ENCODE peak calls at places on chromosomes 4 and X, in eight cellular contexts. One of them, this sample, is unnamed.

GRCh38 chr4:124278477-124278876 is 434.1 kb downstream of the ANKRD50 start:
- DNase-seq in iPS-NIHi11: no peak
- DNase-seq in CD4-positive, CD25-positive, alpha-beta regulatory T cell: no peak
- DNase-seq in heart right ventricle: no peak
- DNase-seq in NT2/D1: no peak
- DNase-seq in kidney: no peak
- DNase-seq in HuH-7.5: no peak
- DNase-seq in mesothelial cell of epicardium: no peak
- DNase-seq in this sample: no peak

GRCh38 chrX:41558531-41558930 is 111.4 kb downstream of the NYX start:
- DNase-seq in heart right ventricle: no peak
- DNase-seq in iPS-NIHi11: peak; percentile 5
- DNase-seq in CD4-positive, CD25-positive, alpha-beta regulatory T cell: peak; percentile 22
- DNase-seq in HuH-7.5: no peak
- DNase-seq in mesothelial cell of epicardium: no peak
- DNase-seq in kidney: no peak
- DNase-seq in NT2/D1: no peak
- DNase-seq in this sample: peak; percentile 18

GRCh38 chrX:134601240-134601639 is 57.0 kb downstream of the PLAC1 start:
- DNase-seq in NT2/D1: no peak
- DNase-seq in mesothelial cell of epicardium: no peak
- DNase-seq in kidney: no peak
- DNase-seq in CD4-positive, CD25-positive, alpha-beta regulatory T cell: no peak
- DNase-seq in HuH-7.5: no peak
- DNase-seq in iPS-NIHi11: no peak
- DNase-seq in heart right ventricle: no peak
- DNase-seq in this sample: no peak

GRCh38 chrX:118062048-118062789 is 54.4 kb downstream of the KLHL13 start:
- DNase-seq in mesothelial cell of epicardium: no peak
- DNase-seq in HuH-7.5: no peak
- DNase-seq in heart right ventricle: no peak
- DNase-seq in kidney: no peak
- DNase-seq in NT2/D1: no peak
- DNase-seq in iPS-NIHi11: no peak
- DNase-seq in CD4-positive, CD25-positive, alpha-beta regulatory T cell: no peak
- DNase-seq in this sample: no peak

GRCh38 chr4:118327554-118328241 is 25.1 kb downstream of the PRSS12 start:
- DNase-seq in heart right ventricle: no peak
- DNase-seq in mesothelial cell of epicardium: no peak
- DNase-seq in NT2/D1: no peak
- DNase-seq in iPS-NIHi11: no peak
- DNase-seq in kidney: no peak
- DNase-seq in HuH-7.5: no peak
- DNase-seq in CD4-positive, CD25-positive, alpha-beta regulatory T cell: no peak
- DNase-seq in this sample: no peak

GRCh38 chr4:108301583-108302256 is 133.0 kb upstream of the LEF1 start:
- DNase-seq in iPS-NIHi11: no peak
- DNase-seq in HuH-7.5: no peak
- DNase-seq in heart right ventricle: no peak
- DNase-seq in NT2/D1: no peak
- DNase-seq in kidney: no peak
- DNase-seq in mesothelial cell of epicardium: no peak
- DNase-seq in CD4-positive, CD25-positive, alpha-beta regulatory T cell: no peak
- DNase-seq in this sample: no peak

GRCh38 chr4:6943012-6943869 is 33.6 kb downstream of the TBC1D14 start:
- DNase-seq in heart right ventricle: no peak
- DNase-seq in mesothelial cell of epicardium: no peak
- DNase-seq in HuH-7.5: no peak
- DNase-seq in CD4-positive, CD25-positive, alpha-beta regulatory T cell: no peak
- DNase-seq in NT2/D1: no peak
- DNase-seq in kidney: peak; percentile 70
- DNase-seq in iPS-NIHi11: no peak
- DNase-seq in this sample: no peak

GRCh38 chrX:85561216-85561615 is 181.8 kb upstream of the POF1B start:
- DNase-seq in mesothelial cell of epicardium: no peak
- DNase-seq in CD4-positive, CD25-positive, alpha-beta regulatory T cell: no peak
- DNase-seq in iPS-NIHi11: no peak
- DNase-seq in heart right ventricle: no peak
- DNase-seq in NT2/D1: no peak
- DNase-seq in HuH-7.5: no peak
- DNase-seq in kidney: peak; percentile 26
- DNase-seq in this sample: no peak

GRCh38 chr4:2796261-2797187 is 3.6 kb downstream of the SH3BP2 start:
- DNase-seq in heart right ventricle: no peak
- DNase-seq in CD4-positive, CD25-positive, alpha-beta regulatory T cell: no peak
- DNase-seq in iPS-NIHi11: no peak
- DNase-seq in kidney: peak; percentile 97
- DNase-seq in NT2/D1: no peak
- DNase-seq in HuH-7.5: no peak
- DNase-seq in mesothelial cell of epicardium: no peak
- DNase-seq in this sample: no peak

GRCh38 chr4:86967061-86967460 is 32.2 kb downstream of the AFF1 start:
- DNase-seq in mesothelial cell of epicardium: no peak
- DNase-seq in iPS-NIHi11: no peak
- DNase-seq in HuH-7.5: no peak
- DNase-seq in CD4-positive, CD25-positive, alpha-beta regulatory T cell: no peak
- DNase-seq in NT2/D1: no peak
- DNase-seq in kidney: no peak
- DNase-seq in heart right ventricle: no peak
- DNase-seq in this sample: no peak

GRCh38 chr4:76485450-76485849 is 50.4 kb downstream of the SHROOM3 start:
- DNase-seq in CD4-positive, CD25-positive, alpha-beta regulatory T cell: no peak
- DNase-seq in HuH-7.5: no peak
- DNase-seq in heart right ventricle: no peak
- DNase-seq in NT2/D1: peak; percentile 33
- DNase-seq in iPS-NIHi11: peak; percentile 51
- DNase-seq in kidney: no peak
- DNase-seq in mesothelial cell of epicardium: no peak
- DNase-seq in this sample: no peak

GRCh38 chr4:123484291-123484926 is 87.8 kb downstream of the SPRY1 start:
- DNase-seq in iPS-NIHi11: no peak
- DNase-seq in CD4-positive, CD25-positive, alpha-beta regulatory T cell: no peak
- DNase-seq in heart right ventricle: no peak
- DNase-seq in HuH-7.5: no peak
- DNase-seq in mesothelial cell of epicardium: no peak
- DNase-seq in kidney: no peak
- DNase-seq in NT2/D1: no peak
- DNase-seq in this sample: no peak

GRCh38 chr4:128332086-128332485 is 44.5 kb upstream of the PGRMC2 start:
- DNase-seq in mesothelial cell of epicardium: no peak
- DNase-seq in CD4-positive, CD25-positive, alpha-beta regulatory T cell: no peak
- DNase-seq in heart right ventricle: no peak
- DNase-seq in NT2/D1: no peak
- DNase-seq in kidney: no peak
- DNase-seq in iPS-NIHi11: no peak
- DNase-seq in HuH-7.5: no peak
- DNase-seq in this sample: no peak

GRCh38 chr4:22514431-22514830 is 1.4 kb downstream of the ADGRA3 start:
- DNase-seq in kidney: no peak
- DNase-seq in iPS-NIHi11: no peak
- DNase-seq in HuH-7.5: no peak
- DNase-seq in heart right ventricle: no peak
- DNase-seq in mesothelial cell of epicardium: no peak
- DNase-seq in CD4-positive, CD25-positive, alpha-beta regulatory T cell: no peak
- DNase-seq in NT2/D1: no peak
- DNase-seq in this sample: no peak

GRCh38 chrX:47579537-47579936 is 2.7 kb upstream of the TIMP1 start:
- DNase-seq in heart right ventricle: no peak
- DNase-seq in HuH-7.5: no peak
- DNase-seq in CD4-positive, CD25-positive, alpha-beta regulatory T cell: no peak
- DNase-seq in mesothelial cell of epicardium: no peak
- DNase-seq in iPS-NIHi11: no peak
- DNase-seq in NT2/D1: no peak
- DNase-seq in kidney: no peak
- DNase-seq in this sample: no peak

GRCh38 chr4:67700119-67700873 is 659 bp downstream of the UBA6 start:
- DNase-seq in iPS-NIHi11: no peak
- DNase-seq in kidney: no peak
- DNase-seq in HuH-7.5: no peak
- DNase-seq in heart right ventricle: no peak
- DNase-seq in NT2/D1: no peak
- DNase-seq in CD4-positive, CD25-positive, alpha-beta regulatory T cell: peak; percentile 32
- DNase-seq in mesothelial cell of epicardium: no peak
- DNase-seq in this sample: peak; percentile 28

GRCh38 chr4:185775792-185776555 is 36.0 kb downstream of the SORBS2 start:
- DNase-seq in CD4-positive, CD25-positive, alpha-beta regulatory T cell: no peak
- DNase-seq in NT2/D1: no peak
- DNase-seq in mesothelial cell of epicardium: no peak
- DNase-seq in iPS-NIHi11: no peak
- DNase-seq in HuH-7.5: no peak
- DNase-seq in heart right ventricle: no peak
- DNase-seq in kidney: no peak
- DNase-seq in this sample: no peak

GRCh38 chrX:151391722-151392121 is 5.3 kb upstream of the VMA21 start:
- DNase-seq in HuH-7.5: no peak
- DNase-seq in mesothelial cell of epicardium: no peak
- DNase-seq in kidney: no peak
- DNase-seq in heart right ventricle: no peak
- DNase-seq in NT2/D1: no peak
- DNase-seq in iPS-NIHi11: peak; percentile 58
- DNase-seq in CD4-positive, CD25-positive, alpha-beta regulatory T cell: no peak
- DNase-seq in this sample: no peak

GRCh38 chr4:3827616-3828492 is 61.7 kb downstream of the ADRA2C start:
- DNase-seq in heart right ventricle: peak; percentile 88
- DNase-seq in mesothelial cell of epicardium: no peak
- DNase-seq in CD4-positive, CD25-positive, alpha-beta regulatory T cell: no peak
- DNase-seq in iPS-NIHi11: peak; percentile 73
- DNase-seq in HuH-7.5: peak; percentile 55
- DNase-seq in NT2/D1: no peak
- DNase-seq in kidney: peak; percentile 96
- DNase-seq in this sample: no peak

GRCh38 chrX:19535481-19535880 is 20.2 kb upstream of the MAP3K15 start:
- DNase-seq in NT2/D1: no peak
- DNase-seq in kidney: no peak
- DNase-seq in CD4-positive, CD25-positive, alpha-beta regulatory T cell: no peak
- DNase-seq in mesothelial cell of epicardium: no peak
- DNase-seq in iPS-NIHi11: peak; percentile 24
- DNase-seq in HuH-7.5: no peak
- DNase-seq in heart right ventricle: no peak
- DNase-seq in this sample: no peak

GRCh38 chr4:121256887-121257426 is 92.8 kb upstream of the TNIP3 start:
- DNase-seq in heart right ventricle: no peak
- DNase-seq in kidney: no peak
- DNase-seq in HuH-7.5: no peak
- DNase-seq in mesothelial cell of epicardium: no peak
- DNase-seq in NT2/D1: no peak
- DNase-seq in iPS-NIHi11: no peak
- DNase-seq in CD4-positive, CD25-positive, alpha-beta regulatory T cell: no peak
- DNase-seq in this sample: no peak

GRCh38 chrX:103747199-103747598 is 29.4 kb upstream of the PLP1 start:
- DNase-seq in HuH-7.5: no peak
- DNase-seq in kidney: no peak
- DNase-seq in CD4-positive, CD25-positive, alpha-beta regulatory T cell: no peak
- DNase-seq in mesothelial cell of epicardium: no peak
- DNase-seq in iPS-NIHi11: no peak
- DNase-seq in NT2/D1: no peak
- DNase-seq in heart right ventricle: no peak
- DNase-seq in this sample: no peak

GRCh38 chr4:53617101-53617680 is 25.9 kb upstream of the LNX1 start:
- DNase-seq in heart right ventricle: no peak
- DNase-seq in CD4-positive, CD25-positive, alpha-beta regulatory T cell: no peak
- DNase-seq in HuH-7.5: no peak
- DNase-seq in mesothelial cell of epicardium: no peak
- DNase-seq in iPS-NIHi11: no peak
- DNase-seq in kidney: no peak
- DNase-seq in NT2/D1: no peak
- DNase-seq in this sample: no peak